ENCODE peak calls at places on chromosomes 1 and 21, in five cellular contexts. G, O, N, T and D are unnamed samples. For H3K4me1, the result is how much of the 10 kb centered on the place peaks cover.

GRCh38 chr1:95453053-95453452 is 219.0 kb downstream of the RWDD3 start:
- DNase-seq in G (no peak), O (no peak), N (no peak), T (no peak), D (no peak)

GRCh38 chr1:230068952-230069684 is 2.1 kb downstream of the GALNT2 start:
- DNase-seq in G (no peak), O (no peak), N (peak), T (peak), D (peak)

GRCh38 chr21:21163904-21164303 is 165.7 kb downstream of the NCAM2 start:
- DNase-seq in G (peak), O (no peak), N (peak), T (peak), D (no peak)

GRCh38 chr21:41427556-41427955 is 1.5 kb downstream of the MX1 start:
- DNase-seq in G (no peak), O (no peak), N (no peak), T (no peak), D (no peak)

GRCh38 chr21:42021751-42022430 is 11.7 kb upstream of the ZBTB21 start:
- DNase-seq in G (no peak), O (no peak), N (no peak), T (peak), D (no peak)

GRCh38 chr1:224851210-224851849 is 78.1 kb upstream of the DNAH14 start:
- DNase-seq in G (peak), O (peak), N (peak), T (peak), D (peak)

GRCh38 chr1:4660917-4661594 is 6.6 kb downstream of the AJAP1 start:
- DNase-seq in G (no peak), O (no peak), N (no peak), T (no peak), D (no peak)

GRCh38 chr1:226575436-226576390 is 27.1 kb downstream of the STUM start:
- DNase-seq in G (no peak), O (no peak), N (no peak), T (no peak), D (peak)

GRCh38 chr1:72412286-72412685 is 129.9 kb upstream of the NEGR1 start:
- DNase-seq in G (no peak), O (no peak), N (no peak), T (no peak), D (no peak)

GRCh38 chr1:202247837-202248795 is 54.5 kb downstream of the LGR6 start:
- DNase-seq in G (no peak), O (no peak), N (no peak), T (no peak), D (no peak)

GRCh38 chr1:169085911-169086310 is 20.6 kb upstream of the ATP1B1 start:
- DNase-seq in G (no peak), O (no peak), N (no peak), T (no peak), D (no peak)

GRCh38 chr1:43708006-43708412 is 673 bp downstream of the ST3GAL3 start:
- DNase-seq in G (no peak), O (no peak), N (no peak), T (no peak), D (no peak)

GRCh38 chr21:35811115-35811806 is 249.1 kb downstream of the SETD4 start:
- DNase-seq in G (no peak), O (no peak), N (no peak), T (no peak), D (no peak)

GRCh38 chr21:33551664-33552063 is 8.8 kb downstream of the SON start:
- DNase-seq in G (no peak), O (no peak), N (no peak), T (no peak), D (no peak)
- TF ChIP-seq POLR2A in G (no peak), O (no peak), N (no peak), T (no peak), D (no peak)

DNA sequence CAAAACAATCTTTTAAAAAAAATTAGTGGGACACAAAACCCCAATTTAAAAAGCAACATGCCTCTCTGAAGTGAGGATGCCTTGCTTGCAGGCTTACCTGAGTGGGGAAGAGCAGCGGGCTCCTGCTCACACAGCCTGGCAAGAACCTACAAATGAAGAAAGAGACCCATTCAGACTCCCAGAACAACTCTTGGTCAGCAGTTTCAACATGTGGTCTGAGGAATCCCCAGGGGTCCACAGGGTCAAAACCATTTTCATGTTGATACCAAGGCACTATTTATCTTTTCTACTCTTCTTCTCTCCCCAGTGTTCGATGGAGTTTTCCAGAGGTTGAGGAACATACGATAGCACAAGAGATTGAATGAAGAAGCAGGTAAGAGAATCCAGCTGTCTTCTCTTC is 55.9 kb downstream of the SIPA1L2 start:
- DNase-seq in G (no peak), O (no peak), N (no peak), T (no peak), D (no peak)
- H3K4me1 ChIP-seq in G (under half), O (under half), N (under half), T (under half), D (under half)

DNA sequence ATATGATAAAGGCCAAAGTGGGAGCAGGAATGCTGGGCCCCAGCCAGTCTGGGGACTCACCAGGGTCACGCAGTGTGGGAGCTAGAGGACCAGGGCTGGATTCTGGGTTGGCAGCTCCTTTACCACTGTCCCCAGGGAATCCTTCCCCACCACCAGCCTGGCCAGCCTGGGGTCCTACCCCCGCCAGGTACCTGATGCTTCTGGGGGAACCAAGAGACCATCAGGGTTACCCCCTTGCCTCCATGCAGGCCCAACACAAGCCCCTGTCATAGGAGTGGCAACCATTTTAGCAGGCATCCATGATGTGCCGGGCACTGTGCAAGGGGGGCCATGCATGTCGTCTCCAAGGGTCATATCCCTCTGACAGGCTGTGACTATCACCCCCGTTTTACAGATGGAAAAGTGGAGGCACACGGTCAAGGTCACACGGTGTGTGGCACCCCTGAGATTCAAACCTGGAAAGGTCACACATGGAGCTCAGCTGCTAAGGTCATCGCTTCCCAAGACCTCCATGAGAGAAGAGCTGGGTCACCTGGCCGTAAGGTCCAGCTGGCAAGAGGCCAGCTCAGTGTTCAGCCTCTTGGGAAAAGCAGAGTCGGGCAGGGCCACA is 16.4 kb downstream of the RUNX3 start:
- DNase-seq in G (no peak), O (no peak), N (no peak), T (no peak), D (no peak)
- TF ChIP-seq POLR2A in G (no peak), O (no peak), N (no peak), T (no peak), D (no peak)

GRCh38 chr1:30412241-30413110 is 310.9 kb downstream of the MATN1 start:
- DNase-seq in G (peak), O (no peak), N (peak), T (no peak), D (peak)

GRCh38 chr1:30414851-30415165 is 308.6 kb downstream of the MATN1 start:
- DNase-seq in G (no peak), O (no peak), N (no peak), T (no peak), D (no peak)

GRCh38 chr1:30413606-30414005 is 309.8 kb downstream of the MATN1 start:
- DNase-seq in G (peak), O (no peak), N (peak), T (no peak), D (no peak)

GRCh38 chr1:30414086-30414850 is 309.1 kb downstream of the MATN1 start:
- DNase-seq in G (peak), O (peak), N (no peak), T (no peak), D (no peak)

DNA sequence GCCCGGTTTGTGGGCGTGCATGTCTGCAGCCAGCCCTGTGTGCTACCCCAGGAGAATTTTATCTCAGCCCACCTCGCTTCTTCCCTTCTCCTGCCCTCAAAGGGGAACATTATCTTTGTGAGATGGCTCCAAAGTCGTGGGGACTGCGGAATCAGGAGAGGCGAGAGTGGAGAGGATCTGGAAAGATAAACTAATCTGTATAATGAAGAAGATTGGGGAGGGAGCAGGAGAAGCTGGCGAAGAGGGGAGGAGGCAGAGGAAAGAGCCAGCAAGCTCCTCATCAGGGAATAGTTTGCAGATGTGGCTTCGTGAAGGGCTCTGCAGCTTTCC is 310.3 kb downstream of the MATN1 start:
- DNase-seq in G (peak), O (no peak), N (peak), T (no peak), D (no peak)
- H3K4me1 ChIP-seq in G (under half), O (under half), N (under half), T (under half), D (under half)